ENCODE peak calls at places on chromosomes 16 and 17, in seven cellular contexts. L is hepatic stellate cell; G is activated CD8-positive, alpha-beta memory T cell treated with anti-CD3 and anti-CD28 coated beads for 48 hours; V is RKO; J is C1 segment of cervical spinal cord; N is left colon; R is mesothelial cell of epicardium. Z is an unnamed sample.

GRCh38 chr16:23134274-23134673 is 15.0 kb downstream of the USP31 start:
- DNase-seq in L (no peak), G (no peak), V (no peak), J (no peak), N (peak; percentile 50), R (no peak), Z (no peak)

GRCh38 chr17:80109713-80110446 is 8.5 kb downstream of the GAA start:
- DNase-seq in L (no peak), G (no peak), V (no peak), J (no peak), N (no peak), R (peak; percentile 7), Z (no peak)

GRCh38 chr17:81537343-81537855 is 9.2 kb downstream of the FSCN2 start:
- DNase-seq in L (no peak), G (no peak), V (no peak), J (peak; percentile 26), N (peak; percentile 73), R (no peak), Z (peak; percentile 36)

GRCh38 chr16:1163567-1164055 is 10.7 kb downstream of the CACNA1H start:
- DNase-seq in L (no peak), G (no peak), V (peak; percentile 21), J (peak; percentile 23), N (no peak), R (no peak), Z (peak; percentile 69)

GRCh38 chr16:27441276-27441675 is 39.3 kb downstream of the IL21R start:
- DNase-seq in L (no peak), G (no peak), V (no peak), J (no peak), N (no peak), R (no peak), Z (no peak)

GRCh38 chr17:43308999-43309398 is 75.2 kb upstream of the RNU2-1 start:
- DNase-seq in L (no peak), G (no peak), V (no peak), J (no peak), N (no peak), R (no peak), Z (peak; percentile 25)

GRCh38 chr17:67129283-67129682 is 84.9 kb downstream of the CACNG1 start:
- DNase-seq in L (no peak), G (no peak), V (peak; percentile 29), J (no peak), N (no peak), R (no peak), Z (no peak)

GRCh38 chr17:32487460-32488176 is 825 bp downstream of the CDK5R1 start:
- DNase-seq in L (peak; percentile 47), G (no peak), V (peak; percentile 37), J (peak; percentile 71), N (no peak), R (peak; percentile 56), Z (peak; percentile 22)

GRCh38 chr16:64933890-64934289 is 188.0 kb downstream of the CDH11 start:
- DNase-seq in L (no peak), G (no peak), V (no peak), J (no peak), N (no peak), R (no peak), Z (no peak)

GRCh38 chr16:83185902-83186301 is 559.1 kb downstream of the CDH13 start:
- DNase-seq in L (no peak), G (no peak), V (no peak), J (no peak), N (no peak), R (no peak), Z (no peak)

GRCh38 chr17:73232587-73233373 is 28.9 kb downstream of the CPSF4L start:
- DNase-seq in L (peak; percentile 54), G (no peak), V (peak; percentile 63), J (peak; percentile 47), N (no peak), R (peak; percentile 62), Z (peak; percentile 42)

GRCh38 chr16:57152096-57153093 is 33.4 kb downstream of the PSME3IP1 start:
- DNase-seq in L (no peak), G (no peak), V (no peak), J (no peak), N (no peak), R (no peak), Z (no peak)

GRCh38 chr16:29760567-29761279 is 14.9 kb upstream of the C16orf54 start:
- DNase-seq in L (no peak), G (no peak), V (no peak), J (no peak), N (no peak), R (no peak), Z (no peak)

GRCh38 chr17:43015579-43015978 is 6.6 kb downstream of the VAT1 start:
- DNase-seq in L (no peak), G (no peak), V (no peak), J (no peak), N (no peak), R (no peak), Z (no peak)

GRCh38 chr17:68131456-68131855 is 95.9 kb downstream of the KPNA2 start:
- DNase-seq in L (no peak), G (no peak), V (no peak), J (no peak), N (no peak), R (no peak), Z (no peak)

GRCh38 chr17:64038331-64039105 is 18.1 kb upstream of the ICAM2 start:
- DNase-seq in L (no peak), G (no peak), V (no peak), J (no peak), N (no peak), R (no peak), Z (no peak)

GRCh38 chr17:81990836-81991683 is 13.6 kb downstream of the ASPSCR1 start:
- DNase-seq in L (no peak), G (no peak), V (no peak), J (no peak), N (no peak), R (no peak), Z (no peak)

GRCh38 chr16:50267651-50268050 is 1.3 kb downstream of the ADCY7 start:
- DNase-seq in L (no peak), G (no peak), V (no peak), J (no peak), N (peak; percentile 31), R (no peak), Z (no peak)

GRCh38 chr17:68955181-68955841 is at the start of gene ABCA8:
- DNase-seq in L (no peak), G (no peak), V (no peak), J (peak; percentile 7), N (no peak), R (no peak), Z (no peak)

GRCh38 chr16:11464241-11464640 is 119.0 kb downstream of the RMI2 start:
- DNase-seq in L (no peak), G (no peak), V (no peak), J (no peak), N (no peak), R (no peak), Z (no peak)

GRCh38 chr17:32259596-32259995 is 6.0 kb upstream of the RHBDL3 start:
- DNase-seq in L (peak; percentile 68), G (no peak), V (peak; percentile 47), J (no peak), N (no peak), R (no peak), Z (peak; percentile 41)

GRCh38 chr17:15384142-15384803 is 42.9 kb upstream of the TEKT3 start:
- DNase-seq in L (peak; percentile 11), G (no peak), V (no peak), J (peak; percentile 15), N (no peak), R (no peak), Z (no peak)

GRCh38 chr17:68777856-68778694 is 176.9 kb upstream of the FAM20A start:
- DNase-seq in L (no peak), G (no peak), V (no peak), J (no peak), N (peak; percentile 24), R (no peak), Z (no peak)

GRCh38 chr17:3904486-3904885 is 11.6 kb upstream of the CAMKK1 start:
- DNase-seq in L (no peak), G (no peak), V (no peak), J (no peak), N (no peak), R (no peak), Z (no peak)

GRCh38 chr17:50837980-50838954 is 2.9 kb downstream of the WFIKKN2 start:
- DNase-seq in L (no peak), G (no peak), V (no peak), J (no peak), N (no peak), R (no peak), Z (no peak)

GRCh38 chr16:81107506-81107905 is 11.3 kb upstream of the GCSH start:
- DNase-seq in L (no peak), G (no peak), V (no peak), J (no peak), N (no peak), R (no peak), Z (peak; percentile 34)